ENCODE peak calls at places on chromosomes 5 and 9, in five cellular contexts. T is stimulated activated CD4-positive, alpha-beta T cell treated with anti-CD3 and anti-CD28 coated beads, Interleukin-2, amount 100 ng/mL, for 24 hours; P is lower lobe of right lung; X is activated CD4-positive, alpha-beta T cell treated with anti-CD3 and anti-CD28 coated beads, Interleukin-2, amount 50 U/mL, for 48 hours; V is SK-N-SH. G is an unnamed sample.
A peak's percentile ranks its signal among the peaks of the same experiment; 100 is the strongest.

GRCh38 chr5:36790847-36791246 is 85.7 kb upstream of the NIPBL start:
- DNase-seq in T (no peak), P (no peak), X (no peak), V (no peak), G (no peak)

GRCh38 chr5:134992148-134992547 is 24.4 kb downstream of the CATSPER3 start:
- DNase-seq in T (no peak), P (no peak), X (no peak), V (no peak), G (no peak)

GRCh38 chr5:138824924-138825863 is 49.9 kb downstream of the LRRTM2 start:
- DNase-seq in T (peak; percentile 3), P (no peak), X (no peak), V (peak; percentile 61), G (peak; percentile 25)

GRCh38 chr9:70413427-70413797 is 1.0 kb downstream of the KLF9 start:
- DNase-seq in T (peak; percentile 71), P (no peak), X (no peak), V (peak; percentile 82), G (peak; percentile 68)

GRCh38 chr5:102835715-102836114 is 80.6 kb downstream of the PAM start:
- DNase-seq in T (no peak), P (no peak), X (no peak), V (no peak), G (no peak)

GRCh38 chr5:163478126-163478981 is 17.9 kb downstream of the HMMR start:
- DNase-seq in T (no peak), P (no peak), X (no peak), V (no peak), G (no peak)

GRCh38 chr5:17305964-17306725 is 88.7 kb downstream of the BASP1 start:
- DNase-seq in T (no peak), P (peak; percentile 68), X (no peak), V (no peak), G (no peak)

GRCh38 chr5:38329132-38329715 is 70.9 kb downstream of the EGFLAM start:
- DNase-seq in T (no peak), P (no peak), X (no peak), V (no peak), G (peak; percentile 20)

GRCh38 chr5:123511290-123511647 is 708 bp upstream of the CSNK1G3 start:
- DNase-seq in T (no peak), P (no peak), X (no peak), V (no peak), G (peak; percentile 17)

GRCh38 chr5:138650196-138650595 is 75.0 kb upstream of the HSPA9 start:
- DNase-seq in T (no peak), P (no peak), X (no peak), V (no peak), G (no peak)

GRCh38 chr9:134626576-134627416 is 14.8 kb upstream of the COL5A1 start:
- DNase-seq in T (no peak), P (no peak), X (no peak), V (no peak), G (no peak)

GRCh38 chr5:142978726-142979125 is 208.5 kb downstream of the ARHGAP26 start:
- DNase-seq in T (no peak), P (no peak), X (no peak), V (no peak), G (no peak)

GRCh38 chr9:126009047-126009446 is 261.9 kb downstream of the PBX3 start:
- DNase-seq in T (peak; percentile 4), P (no peak), X (peak; percentile 2), V (no peak), G (no peak)

GRCh38 chr9:114539718-114540410 is 34.6 kb upstream of the WHRN start:
- DNase-seq in T (no peak), P (no peak), X (no peak), V (no peak), G (peak; percentile 16)

GRCh38 chr9:108151161-108151586 is 661.6 kb upstream of the KLF4 start:
- DNase-seq in T (no peak), P (no peak), X (no peak), V (no peak), G (no peak)

GRCh38 chr5:167208911-167209310 is 1082.5 kb upstream of the WWC1 start:
- DNase-seq in T (no peak), P (no peak), X (no peak), V (no peak), G (no peak)

GRCh38 chr9:114813717-114814418 is 8.0 kb upstream of the TNFSF15 start:
- DNase-seq in T (no peak), P (no peak), X (no peak), V (no peak), G (no peak)

G was measured in neural progenitor cell.